ENCODE peak calls at places on chromosomes 6 and 20, in eight cellular contexts. G is psoas muscle, O is H1, L is OCI-LY7, B is ovary, F is substantia nigra, H is RWPE1, R is GM23338. T is an unnamed sample.

GRCh38 chr6:94511502-94512088 is 1065.7 kb upstream of the MANEA start:
- DNase-seq in R (no peak), H (no peak), L (no peak), F (no peak), G (no peak), O (no peak), B (no peak), T (no peak)

GRCh38 chr6:152271681-152272464 is 365.3 kb downstream of the SYNE1 start:
- DNase-seq in O (no peak), R (no peak), G (no peak), H (peak; percentile 51), F (no peak), B (peak; percentile 54), L (no peak), T (no peak)

GRCh38 chr6:161598896-161599295 is 325.0 kb upstream of the AGPAT4 start:
- DNase-seq in F (no peak), O (no peak), R (peak; percentile 6), G (no peak), H (no peak), B (no peak), L (no peak), T (no peak)

GRCh38 chr6:30826961-30827342 is 57.4 kb upstream of the DDR1 start:
- DNase-seq in R (no peak), F (no peak), B (no peak), G (peak; percentile 52), O (no peak), L (no peak), H (peak; percentile 55), T (no peak)

GRCh38 chr6:11432713-11433450 is 104.7 kb upstream of the TMEM170B start:
- DNase-seq in G (no peak), R (no peak), O (no peak), H (peak; percentile 53), B (no peak), F (no peak), L (no peak), T (no peak)

GRCh38 chr6:14316911-14317535 is 199.5 kb downstream of the CD83 start:
- DNase-seq in L (peak; percentile 48), O (no peak), H (no peak), F (no peak), R (peak; percentile 51), G (no peak), B (no peak), T (no peak)

GRCh38 chr20:1423625-1424106 is 30.8 kb upstream of the FKBP1A start:
- DNase-seq in F (no peak), G (no peak), H (no peak), L (peak; percentile 34), O (peak; percentile 65), B (no peak), R (peak; percentile 98), T (no peak)

GRCh38 chr6:83371428-83371827 is 59.4 kb downstream of the ME1 start:
- DNase-seq in H (no peak), R (no peak), O (no peak), G (no peak), F (no peak), L (no peak), B (no peak), T (peak; percentile 36)

GRCh38 chr6:76764057-76764456 is 691.6 kb upstream of the IMPG1 start:
- DNase-seq in H (no peak), O (no peak), R (no peak), F (no peak), L (no peak), G (no peak), B (no peak), T (no peak)

GRCh38 chr20:58851221-58851968 is 693 bp upstream of the GNAS-AS1 start:
- DNase-seq in O (peak; percentile 71), L (no peak), B (no peak), R (peak; percentile 71), G (no peak), F (no peak), H (no peak), T (no peak)

GRCh38 chr20:5870462-5871021 is 79.8 kb downstream of the TRMT6 start:
- DNase-seq in G (no peak), R (peak; percentile 29), B (no peak), F (no peak), O (no peak), L (no peak), H (no peak), T (no peak)

GRCh38 chr6:126268087-126268486 is 71.8 kb upstream of the CENPW start:
- DNase-seq in B (no peak), F (no peak), L (no peak), H (no peak), R (no peak), O (no peak), G (no peak), T (no peak)

GRCh38 chr20:36624068-36624813 is 18.7 kb downstream of the RAB5IF start:
- DNase-seq in G (no peak), O (no peak), F (no peak), H (no peak), B (no peak), L (no peak), R (peak; percentile 56), T (no peak)

GRCh38 chr20:45503430-45503829 is 12.0 kb downstream of the SPINT3 start:
- DNase-seq in L (no peak), B (no peak), G (no peak), F (no peak), H (no peak), O (no peak), R (no peak), T (no peak)

GRCh38 chr6:15970517-15970916 is 158.4 kb upstream of the MYLIP start:
- DNase-seq in O (no peak), L (no peak), F (no peak), H (no peak), G (no peak), B (no peak), R (no peak), T (no peak)

GRCh38 chr6:56807335-56807991 is 147.4 kb upstream of the BEND6 start:
- DNase-seq in G (no peak), L (no peak), R (no peak), H (no peak), F (no peak), O (no peak), B (no peak), T (no peak)

GRCh38 chr6:166614589-166614988 is 12.5 kb downstream of the RPS6KA2 start:
- DNase-seq in O (no peak), G (no peak), L (no peak), B (no peak), H (no peak), F (no peak), R (no peak), T (no peak)

GRCh38 chr20:53258741-53259140 is 286.6 kb downstream of the TSHZ2 start:
- DNase-seq in L (no peak), F (no peak), H (no peak), G (no peak), B (no peak), O (no peak), R (no peak), T (no peak)

DNA sequence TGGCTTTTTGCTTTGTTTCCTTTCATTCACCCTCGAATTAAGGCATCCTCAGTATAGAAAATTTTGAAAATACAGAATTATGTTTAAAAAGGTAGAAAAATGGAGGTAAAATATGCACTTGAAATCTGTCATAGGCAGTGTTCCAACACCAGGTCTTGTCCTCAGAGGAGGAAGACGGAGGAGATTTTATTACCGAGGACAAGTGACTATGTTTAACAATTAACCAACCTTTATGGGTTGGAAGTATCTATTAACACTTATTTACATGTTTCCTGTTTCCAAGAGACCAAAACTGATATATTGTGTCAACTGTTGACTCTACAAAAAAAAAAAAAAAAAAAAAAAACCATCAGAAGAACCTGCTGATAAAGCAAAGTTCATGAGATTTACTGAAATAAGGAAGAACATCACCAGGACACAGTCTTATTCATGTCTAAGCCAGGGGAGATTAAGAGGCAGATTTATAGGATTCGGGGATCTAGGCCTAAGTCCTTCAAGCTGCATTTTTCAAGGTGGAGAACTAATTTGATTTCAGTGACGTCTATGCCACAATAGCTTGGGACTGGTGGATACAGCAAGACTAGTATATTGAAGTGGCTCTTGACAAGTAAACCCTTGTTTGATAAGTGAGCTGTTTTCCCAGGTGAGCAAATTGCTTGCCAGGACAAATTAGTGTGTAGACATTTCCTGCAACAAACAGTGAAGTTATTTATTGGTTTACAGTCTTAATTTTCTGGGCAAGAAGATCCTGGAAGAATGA is 126.6 kb upstream of the NAA20 start:
- DNase-seq in O (no peak), H (no peak), F (no peak), B (no peak), R (no peak), L (no peak), G (no peak), T (no peak)
- H3K27ac ChIP-seq in O (no peak overlapping the region), H (no peak overlapping the region), F (no peak overlapping the region), B (no peak overlapping the region), R (no peak overlapping the region), L (no peak overlapping the region), G (peak overlapping the region; percentile 86), T (no peak overlapping the region)

DNA sequence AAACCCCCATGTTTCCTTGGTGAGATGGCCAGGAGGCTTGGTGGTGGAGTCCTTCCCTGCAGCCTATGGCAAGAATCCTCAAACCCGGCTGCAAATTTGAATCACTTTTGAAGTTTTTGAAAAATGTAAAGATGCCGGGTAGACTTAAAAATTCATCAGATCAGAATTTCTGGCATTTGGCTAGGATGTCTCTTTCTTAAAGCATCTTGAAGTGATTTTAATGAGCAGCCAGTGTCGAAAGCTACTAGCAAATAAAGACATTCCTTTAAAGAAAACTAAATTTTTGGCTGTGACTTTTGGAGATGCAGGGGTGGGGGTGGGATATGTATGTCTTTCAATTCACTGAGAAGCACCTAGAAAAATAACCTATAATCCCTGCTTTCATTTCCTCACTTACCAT is 25.6 kb upstream of the NOX3 start:
- DNase-seq in G (no peak), H (no peak), B (no peak), F (no peak), L (no peak), O (no peak), R (no peak), T (peak; percentile 20)
- H3K27ac ChIP-seq in G (no peak overlapping the region), H (no peak overlapping the region), B (no peak overlapping the region), F (no peak overlapping the region), L (no peak overlapping the region), O (no peak overlapping the region), R (no peak overlapping the region), T (no peak overlapping the region)

GRCh38 chr6:79233611-79234149 is 802 bp downstream of the HMGN3 start:
- DNase-seq in G (peak; percentile 92), O (peak; percentile 89), F (peak; percentile 52), H (peak; percentile 85), R (peak; percentile 90), B (peak; percentile 82), L (peak; percentile 71), T (peak; percentile 53)
- H3K27ac ChIP-seq in G (peak overlapping the region; percentile 83), O (peak overlapping the region; percentile 57), F (peak overlapping the region; percentile 90), H (peak overlapping the region; percentile 87), R (peak overlapping the region; percentile 76), B (peak overlapping the region; percentile 50), L (peak overlapping the region; percentile 48), T (peak overlapping the region; percentile 53)

DNA sequence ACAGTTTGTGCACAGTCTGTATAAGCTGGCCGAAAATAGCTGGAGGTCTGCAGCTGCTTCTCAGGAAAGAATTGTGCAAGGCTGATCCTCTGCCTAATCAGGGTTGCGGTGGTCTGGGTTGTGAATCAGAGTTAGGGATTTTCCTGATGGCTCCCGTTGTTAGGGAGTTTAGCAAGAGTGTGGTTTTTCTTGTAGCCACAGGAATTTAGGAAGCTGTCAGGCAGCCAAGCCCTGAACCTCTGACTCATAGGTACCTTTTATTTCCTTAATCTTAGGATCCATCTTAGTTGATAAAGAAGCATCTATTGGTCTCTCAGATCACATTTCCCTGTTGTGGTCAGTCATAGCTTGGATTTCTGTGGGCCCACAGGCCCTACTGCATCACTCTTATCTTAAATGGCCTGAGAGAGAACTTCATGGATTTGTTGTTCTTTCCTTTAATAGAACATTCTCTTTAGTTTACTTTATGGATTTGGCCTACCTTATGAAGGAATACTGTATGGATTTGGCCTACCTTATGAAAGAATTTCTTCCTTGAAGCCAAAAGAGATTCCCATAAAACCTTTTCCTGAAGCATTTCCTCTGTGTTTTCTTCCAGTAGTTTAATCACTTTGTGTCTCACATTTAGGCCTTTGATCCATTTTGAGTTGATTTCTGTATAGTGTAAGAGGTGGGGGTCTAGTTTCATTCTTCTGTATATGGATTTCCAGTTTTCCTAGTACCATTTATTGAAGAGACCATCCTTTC is 10.3 kb downstream of the KIF25 start:
- DNase-seq in L (no peak), H (peak; percentile 84), O (peak; percentile 8), G (no peak), F (no peak), B (no peak), R (no peak), T (peak; percentile 97)
- H3K27ac ChIP-seq in L (no peak overlapping the region), H (peak overlapping the region; percentile 76), O (no peak overlapping the region), G (no peak overlapping the region), F (no peak overlapping the region), B (no peak overlapping the region), R (no peak overlapping the region), T (peak overlapping the region; percentile 22)